ENCODE peak calls at places on chromosomes 12 and 14, in ten cellular contexts. L, T, F, J, P, B, U, Q, R and S are unnamed samples.

GRCh38 chr14:74083784-74084276 is 423 bp downstream of the ALDH6A1 start:
- DNase-seq in L (no peak), T (no peak), F (no peak), J (no peak), P (no peak), B (no peak), U (no peak), Q (no peak), R (no peak), S (no peak)

GRCh38 chr12:50112456-50113218 is 601 bp downstream of the COX14 start:
- DNase-seq in L (no peak), T (peak; percentile 49), F (no peak), J (peak; percentile 13), P (no peak), B (no peak), U (no peak), Q (no peak), R (peak; percentile 85), S (no peak)

GRCh38 chr14:105605501-105606304 is 79.3 kb downstream of the TMEM121 start:
- DNase-seq in L (no peak), T (no peak), F (no peak), J (no peak), P (no peak), B (no peak), U (no peak), Q (no peak), R (no peak), S (no peak)

GRCh38 chr14:72519543-72519942 is 374.4 kb downstream of the DPF3 start:
- DNase-seq in L (peak; percentile 19), T (no peak), F (no peak), J (no peak), P (no peak), B (peak; percentile 56), U (no peak), Q (no peak), R (no peak), S (no peak)

GRCh38 chr14:59229653-59230406 is 41.4 kb downstream of the DAAM1 start:
- DNase-seq in L (no peak), T (no peak), F (no peak), J (no peak), P (no peak), B (no peak), U (no peak), Q (no peak), R (no peak), S (no peak)

GRCh38 chr12:88035907-88036289 is 6.7 kb upstream of the C12orf50 start:
- DNase-seq in L (no peak), T (no peak), F (no peak), J (no peak), P (no peak), B (no peak), U (peak; percentile 41), Q (no peak), R (peak; percentile 58), S (no peak)

GRCh38 chr12:26813812-26814211 is 19.2 kb downstream of the ITPR2 start:
- DNase-seq in L (no peak), T (no peak), F (no peak), J (no peak), P (no peak), B (no peak), U (no peak), Q (no peak), R (peak; percentile 74), S (no peak)

GRCh38 chr12:124453419-124454351 is 113.7 kb downstream of the NCOR2 start:
- DNase-seq in L (peak; percentile 83), T (peak; percentile 45), F (no peak), J (peak; percentile 39), P (peak; percentile 86), B (peak; percentile 84), U (peak; percentile 93), Q (peak; percentile 90), R (peak; percentile 12), S (no peak)

GRCh38 chr14:70640938-70641547 is 673 bp upstream of the TTC9 start:
- DNase-seq in L (peak; percentile 52), T (peak; percentile 60), F (no peak), J (no peak), P (peak; percentile 40), B (peak; percentile 82), U (peak; percentile 78), Q (peak; percentile 65), R (peak; percentile 83), S (no peak)

GRCh38 chr12:95257541-95257940 is 39.9 kb downstream of the VEZT start:
- DNase-seq in L (no peak), T (no peak), F (peak; percentile 15), J (no peak), P (no peak), B (no peak), U (no peak), Q (no peak), R (no peak), S (no peak)

GRCh38 chr12:93571360-93571853 is 1.1 kb upstream of the SOCS2 start:
- DNase-seq in L (peak; percentile 75), T (peak; percentile 64), F (no peak), J (peak; percentile 40), P (peak; percentile 84), B (peak; percentile 62), U (peak; percentile 73), Q (peak; percentile 77), R (peak; percentile 86), S (peak; percentile 65)

GRCh38 chr14:52706724-52707706 is at the start of gene PSMC6:
- DNase-seq in L (peak; percentile 97), T (peak; percentile 91), F (no peak), J (peak; percentile 88), P (peak; percentile 96), B (peak; percentile 92), U (peak; percentile 90), Q (peak; percentile 96), R (peak; percentile 95), S (peak; percentile 85)

GRCh38 chr12:47876404-47876960 is 28.3 kb downstream of the VDR start:
- DNase-seq in L (no peak), T (peak; percentile 39), F (no peak), J (no peak), P (no peak), B (no peak), U (no peak), Q (no peak), R (peak; percentile 44), S (no peak)